ENCODE peak calls at places on chromosomes 13 and 19, in ten cellular contexts. G is endothelial cell of umbilical vein, L is Caco-2, J is BJ, Y is MCF 10A, C is HL-60, Q is cardiac muscle cell, I is cardiac fibroblast, B is activated B cell treated with CpG ODN at 0.5 μM for 24 hours, K is colonic mucosa. R is an unnamed sample.

GRCh38 chr19:24140099-24140498 is 53.1 kb downstream of the ZNF254 start:
- DNase-seq in G (peak), L (no peak), J (peak), Y (peak), C (peak), Q (peak), I (peak), B (no peak), K (no peak), R (no peak)

GRCh38 chr13:20412761-20413355 is 112.8 kb downstream of the CRYL1 start:
- DNase-seq in G (no peak), L (no peak), J (no peak), Y (no peak), C (no peak), Q (no peak), I (no peak), B (no peak), K (no peak), R (no peak)

GRCh38 chr13:110801044-110801443 is 87.5 kb downstream of the ING1 start:
- DNase-seq in G (no peak), L (no peak), J (no peak), Y (no peak), C (no peak), Q (no peak), I (no peak), B (no peak), K (no peak), R (no peak)

GRCh38 chr13:30616927-30617314 is 799 bp upstream of the USPL1 start:
- DNase-seq in G (peak), L (peak), J (peak), Y (peak), C (peak), Q (peak), I (peak), B (no peak), K (peak), R (peak)

GRCh38 chr13:35979378-35979911 is 151.7 kb downstream of the DCLK1 start:
- DNase-seq in G (peak), L (no peak), J (peak), Y (peak), C (no peak), Q (peak), I (peak), B (no peak), K (peak), R (no peak)

GRCh38 chr19:32415246-32415645 is 9.7 kb downstream of the DPY19L3 start:
- DNase-seq in G (no peak), L (no peak), J (no peak), Y (no peak), C (no peak), Q (no peak), I (no peak), B (no peak), K (no peak), R (no peak)

GRCh38 chr13:30569901-30570576 is 47.7 kb upstream of the USPL1 start:
- DNase-seq in G (no peak), L (no peak), J (peak), Y (peak), C (no peak), Q (peak), I (peak), B (no peak), K (peak), R (no peak)

GRCh38 chr13:58085819-58086218 is 454.3 kb downstream of the PCDH17 start:
- DNase-seq in G (no peak), L (no peak), J (no peak), Y (no peak), C (no peak), Q (no peak), I (no peak), B (no peak), K (no peak), R (no peak)

GRCh38 chr13:40485611-40486517 is 180.6 kb downstream of the FOXO1 start:
- DNase-seq in G (no peak), L (no peak), J (no peak), Y (no peak), C (no peak), Q (no peak), I (no peak), B (no peak), K (no peak), R (no peak)

GRCh38 chr19:58277748-58278147 is 1.0 kb upstream of the ZNF8 start:
- DNase-seq in G (no peak), L (no peak), J (no peak), Y (no peak), C (no peak), Q (no peak), I (no peak), B (no peak), K (peak), R (no peak)

GRCh38 chr19:927044-927706 is 1.3 kb downstream of the ARID3A start:
- DNase-seq in G (no peak), L (peak), J (no peak), Y (peak), C (peak), Q (peak), I (peak), B (no peak), K (no peak), R (no peak)

GRCh38 chr19:10929402-10929794 is 787 bp downstream of the TIMM29 start:
- DNase-seq in G (no peak), L (peak), J (no peak), Y (no peak), C (no peak), Q (no peak), I (no peak), B (no peak), K (peak), R (no peak)

GRCh38 chr13:107348471-107348870 is 780.5 kb upstream of the ARGLU1 start:
- DNase-seq in G (no peak), L (no peak), J (no peak), Y (peak), C (no peak), Q (peak), I (peak), B (no peak), K (no peak), R (no peak)

GRCh38 chr13:81048026-81048461 is 707.1 kb upstream of the SPRY2 start:
- DNase-seq in G (no peak), L (no peak), J (no peak), Y (peak), C (no peak), Q (no peak), I (no peak), B (no peak), K (no peak), R (no peak)

GRCh38 chr13:85303630-85304029 is 495.6 kb downstream of the SLITRK6 start:
- DNase-seq in G (no peak), L (no peak), J (no peak), Y (no peak), C (no peak), Q (no peak), I (no peak), B (no peak), K (no peak), R (no peak)

GRCh38 chr13:85298387-85298924 is 500.8 kb downstream of the SLITRK6 start:
- DNase-seq in G (no peak), L (no peak), J (no peak), Y (no peak), C (no peak), Q (no peak), I (no peak), B (no peak), K (no peak), R (no peak)
- TF ChIP-seq CTCF in G (no peak), L (no peak), J (no peak), Y (no peak), C (no peak), Q (no peak), I (no peak), B (no peak), K (no peak), R (no peak)

GRCh38 chr13:97334690-97335089 is 99.3 kb upstream of the RAP2A start:
- DNase-seq in G (no peak), L (no peak), J (no peak), Y (no peak), C (no peak), Q (no peak), I (no peak), B (no peak), K (no peak), R (no peak)

GRCh38 chr13:97335488-97336134 is 98.4 kb upstream of the RAP2A start:
- DNase-seq in G (peak), L (no peak), J (no peak), Y (no peak), C (no peak), Q (no peak), I (no peak), B (no peak), K (no peak), R (no peak)

GRCh38 chr13:97330448-97330847 is 103.5 kb upstream of the RAP2A start:
- DNase-seq in G (no peak), L (no peak), J (no peak), Y (no peak), C (no peak), Q (no peak), I (no peak), B (no peak), K (no peak), R (no peak)

GRCh38 chr13:97332725-97333124 is 101.2 kb upstream of the RAP2A start:
- DNase-seq in G (no peak), L (no peak), J (no peak), Y (no peak), C (no peak), Q (no peak), I (no peak), B (no peak), K (no peak), R (no peak)

DNA sequence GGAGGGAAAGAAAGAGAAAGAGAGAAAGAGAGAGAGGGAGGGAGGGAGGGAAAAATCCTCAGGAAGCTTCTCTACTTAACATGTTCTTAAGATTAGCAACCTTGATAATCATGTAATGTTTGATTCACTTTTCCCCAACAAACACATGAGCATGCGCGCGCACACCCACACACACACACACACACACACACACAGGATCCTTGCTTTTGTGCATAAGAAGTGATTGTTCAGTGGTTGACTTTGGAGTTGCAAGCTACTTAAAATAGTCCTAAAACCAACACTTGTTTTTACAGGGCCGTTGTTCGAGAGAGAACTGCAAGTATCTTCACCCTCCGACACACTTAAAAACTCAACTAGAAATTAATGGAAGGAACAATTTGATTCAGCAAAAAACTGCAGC is 100.0 kb upstream of the RAP2A start:
- DNase-seq in G (peak), L (no peak), J (no peak), Y (no peak), C (no peak), Q (no peak), I (peak), B (no peak), K (no peak), R (no peak)
- TF ChIP-seq CTCF in G (no peak), L (no peak), J (no peak), Y (no peak), C (no peak), Q (no peak), I (no peak), B (no peak), K (no peak), R (no peak)

GRCh38 chr13:114234645-114235421 is at the start of gene CDC16:
- DNase-seq in G (peak), L (peak), J (peak), Y (peak), C (peak), Q (peak), I (peak), B (peak), K (peak), R (peak)
- TF ChIP-seq CTCF in G (no peak), L (no peak), J (no peak), Y (no peak), C (no peak), Q (no peak), I (no peak), B (no peak), K (peak), R (peak)

GRCh38 chr19:9782282-9782681 is 13.7 kb upstream of the ZNF846 start:
- DNase-seq in G (no peak), L (no peak), J (no peak), Y (no peak), C (no peak), Q (no peak), I (no peak), B (no peak), K (no peak), R (no peak)
- TF ChIP-seq CTCF in G (no peak), L (no peak), J (no peak), Y (no peak), C (no peak), Q (no peak), I (no peak), B (no peak), K (no peak), R (no peak)

DNA sequence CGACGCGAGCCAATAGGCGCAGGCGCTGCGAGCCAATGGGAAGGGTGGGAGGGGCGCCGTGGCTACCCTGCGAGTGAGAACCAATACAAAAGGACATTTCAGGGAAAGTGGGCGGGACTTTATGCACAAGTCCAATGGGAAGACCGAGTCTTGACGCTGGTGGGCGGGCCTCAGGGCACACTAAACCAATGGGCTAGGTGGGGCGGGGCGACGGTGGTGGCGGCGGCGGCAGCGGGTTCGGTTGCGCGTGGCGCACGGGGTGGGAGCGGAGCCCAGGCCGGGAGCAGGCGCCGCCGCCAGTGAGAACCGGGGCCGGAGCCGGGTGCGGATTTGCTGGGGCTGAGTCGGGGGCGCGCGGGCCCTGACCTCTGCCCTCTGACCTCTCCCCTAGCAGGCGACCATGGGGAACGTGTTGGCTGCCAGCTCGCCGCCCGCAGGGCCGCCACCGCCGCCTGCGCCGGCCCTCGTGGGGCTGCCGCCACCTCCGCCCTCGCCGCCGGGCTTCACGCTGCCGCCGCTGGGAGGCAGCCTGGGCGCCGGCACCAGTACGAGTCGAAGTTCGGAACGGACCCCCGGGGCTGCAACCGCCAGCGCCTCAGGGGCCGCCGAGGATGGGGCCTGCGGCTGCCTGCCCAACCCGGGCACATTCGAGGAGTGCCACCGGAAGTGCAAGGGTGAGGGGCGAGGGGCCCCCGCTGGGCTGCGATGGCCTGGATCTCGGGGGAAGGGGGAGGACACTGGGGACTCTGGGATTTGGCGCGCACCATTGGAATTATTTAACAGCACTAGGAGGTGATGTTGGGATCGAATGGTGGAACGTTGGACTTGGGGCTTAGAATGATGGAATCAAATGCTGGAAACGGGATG is at the start of gene TOMM40:
- DNase-seq in G (no peak), L (no peak), J (no peak), Y (peak), C (no peak), Q (no peak), I (no peak), B (peak), K (no peak), R (peak)
- TF ChIP-seq CTCF in G (no peak), L (no peak), J (no peak), Y (no peak), C (no peak), Q (no peak), I (no peak), B (no peak), K (no peak), R (peak)

GRCh38 chr13:51970251-51970793 is 40.9 kb downstream of the ATP7B start:
- DNase-seq in G (no peak), L (no peak), J (no peak), Y (no peak), C (no peak), Q (no peak), I (no peak), B (no peak), K (no peak), R (no peak)

GRCh38 chr13:51967482-51968446 is 43.5 kb downstream of the ATP7B start:
- DNase-seq in G (no peak), L (no peak), J (no peak), Y (no peak), C (no peak), Q (no peak), I (no peak), B (no peak), K (no peak), R (no peak)

GRCh38 chr13:51961493-51962403 is 49.5 kb downstream of the ATP7B start:
- DNase-seq in G (no peak), L (no peak), J (no peak), Y (no peak), C (no peak), Q (no peak), I (no peak), B (no peak), K (no peak), R (no peak)

GRCh38 chr13:51960766-51961165 is 50.5 kb downstream of the ATP7B start:
- DNase-seq in G (no peak), L (no peak), J (no peak), Y (no peak), C (no peak), Q (no peak), I (no peak), B (no peak), K (no peak), R (no peak)

DNA sequence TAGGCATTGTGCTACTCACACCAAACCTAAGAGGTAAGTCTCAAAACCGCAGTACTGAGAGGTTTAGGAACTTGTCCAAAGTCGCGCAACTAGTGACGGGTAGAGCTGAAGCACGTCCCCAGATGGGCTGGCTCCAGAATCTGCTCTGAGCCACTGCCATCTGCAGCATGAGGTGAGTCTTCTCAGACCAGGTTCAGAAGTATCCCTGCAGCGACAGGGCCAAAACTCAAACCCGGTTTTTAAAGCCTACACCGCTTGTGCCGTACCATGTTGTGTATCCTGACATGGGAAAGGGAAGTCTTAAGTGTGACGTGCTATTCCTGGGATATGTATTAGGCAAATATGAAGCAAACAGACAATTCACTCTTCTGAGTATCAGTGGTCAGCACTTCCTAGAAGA is 45.1 kb downstream of the ATP7B start:
- DNase-seq in G (no peak), L (no peak), J (no peak), Y (no peak), C (no peak), Q (no peak), I (no peak), B (no peak), K (no peak), R (no peak)
- TF ChIP-seq CTCF in G (no peak), L (no peak), J (no peak), Y (no peak), C (no peak), Q (no peak), I (no peak), B (no peak), K (no peak), R (no peak)

GRCh38 chr13:99959538-99960230 is 11.9 kb downstream of the ZIC5 start:
- DNase-seq in G (no peak), L (no peak), J (no peak), Y (no peak), C (no peak), Q (no peak), I (no peak), B (no peak), K (no peak), R (no peak)
- TF ChIP-seq CTCF in G (no peak), L (no peak), J (no peak), Y (no peak), C (no peak), Q (peak), I (no peak), B (no peak), K (no peak), R (peak)

GRCh38 chr19:42309686-42310085 is 3.4 kb upstream of the TMEM145 start:
- DNase-seq in G (no peak), L (no peak), J (no peak), Y (no peak), C (no peak), Q (no peak), I (no peak), B (no peak), K (no peak), R (no peak)

GRCh38 chr19:42312370-42312769 is 739 bp upstream of the TMEM145 start:
- DNase-seq in G (no peak), L (no peak), J (no peak), Y (no peak), C (no peak), Q (no peak), I (no peak), B (no peak), K (no peak), R (no peak)

GRCh38 chr19:42313096-42313839 is at the start of gene TMEM145:
- DNase-seq in G (peak), L (peak), J (no peak), Y (peak), C (peak), Q (peak), I (peak), B (no peak), K (no peak), R (peak)

GRCh38 chr19:42313840-42314755 is 989 bp downstream of the TMEM145 start:
- DNase-seq in G (no peak), L (no peak), J (no peak), Y (no peak), C (no peak), Q (no peak), I (no peak), B (no peak), K (no peak), R (no peak)

GRCh38 chr19:42311612-42312160 is 1.4 kb upstream of the TMEM145 start:
- DNase-seq in G (no peak), L (no peak), J (no peak), Y (peak), C (no peak), Q (no peak), I (no peak), B (no peak), K (no peak), R (no peak)
- TF ChIP-seq CTCF in G (no peak), L (no peak), J (no peak), Y (no peak), C (no peak), Q (no peak), I (peak), B (no peak), K (no peak), R (peak)